ENCODE peak calls at places on chromosomes 7 and 10, in five cellular contexts. M is GM23338, C is GM23248, L is PC-3, J is hepatocyte. O is an unnamed sample.

GRCh38 chr7:192035-192649 is at the start of gene FAM20C:
- DNase-seq in M (peak), C (peak), L (peak), J (peak), O (no peak)

GRCh38 chr10:33152146-33152545 is 182.3 kb downstream of the NRP1 start:
- DNase-seq in M (no peak), C (no peak), L (no peak), J (no peak), O (no peak)

GRCh38 chr7:24963218-24963617 is 16.8 kb downstream of the OSBPL3 start:
- DNase-seq in M (no peak), C (peak), L (no peak), J (no peak), O (peak)

GRCh38 chr10:43444897-43445466 is 8.1 kb downstream of the ZNF487 start:
- DNase-seq in M (no peak), C (no peak), L (no peak), J (no peak), O (no peak)

GRCh38 chr10:127254276-127254675 is 57.9 kb upstream of the INSYN2A start:
- DNase-seq in M (no peak), C (no peak), L (no peak), J (no peak), O (no peak)

GRCh38 chr7:37899712-37900247 is 16.8 kb downstream of the SFRP4 start:
- DNase-seq in M (no peak), C (no peak), L (peak), J (no peak), O (no peak)

GRCh38 chr10:122421747-122422146 is 32.7 kb upstream of the ARMS2 start:
- DNase-seq in M (no peak), C (peak), L (no peak), J (no peak), O (no peak)

GRCh38 chr10:54799491-54799890 is 1.5 kb downstream of the PCDH15 start:
- DNase-seq in M (no peak), C (no peak), L (no peak), J (no peak), O (no peak)

GRCh38 chr7:64599341-64599740 is 36.5 kb upstream of the ZNF680 start:
- DNase-seq in M (no peak), C (no peak), L (no peak), J (no peak), O (no peak)

GRCh38 chr7:8785081-8785480 is 351.7 kb downstream of the NXPH1 start:
- DNase-seq in M (no peak), C (no peak), L (no peak), J (no peak), O (no peak)

GRCh38 chr7:90262438-90262837 is 17.5 kb downstream of the CFAP69 start:
- DNase-seq in M (peak), C (peak), L (peak), J (peak), O (peak)

GRCh38 chr10:31679931-31680330 is 248.7 kb downstream of the ARHGAP12 start:
- DNase-seq in M (no peak), C (peak), L (no peak), J (no peak), O (no peak)

GRCh38 chr7:100176096-100176835 is 915 bp downstream of the GPC2 start:
- DNase-seq in M (no peak), C (no peak), L (no peak), J (no peak), O (no peak)
- H3K4me3 ChIP-seq in M (peak), C (peak), L (peak), J (peak), O (peak)

GRCh38 chr10:26528715-26529393 is 90.7 kb downstream of the APBB1IP start:
- DNase-seq in M (no peak), C (no peak), L (no peak), J (no peak), O (no peak)
- TF ChIP-seq EZH2phosphoT487 in M (no peak), C (no peak), L (no peak), J (no peak), O (no peak)

GRCh38 chr10:21500578-21500910 is 24.9 kb downstream of the SKIDA1 start:
- DNase-seq in M (peak), C (no peak), L (no peak), J (no peak), O (no peak)

GRCh38 chr10:21501109-21501508 is 24.4 kb downstream of the SKIDA1 start:
- DNase-seq in M (no peak), C (no peak), L (no peak), J (no peak), O (no peak)

GRCh38 chr10:21499580-21499909 is 25.9 kb downstream of the SKIDA1 start:
- DNase-seq in M (peak), C (no peak), L (no peak), J (no peak), O (no peak)

GRCh38 chr10:21498977-21499376 is 26.5 kb downstream of the SKIDA1 start:
- DNase-seq in M (peak), C (no peak), L (no peak), J (no peak), O (no peak)

DNA sequence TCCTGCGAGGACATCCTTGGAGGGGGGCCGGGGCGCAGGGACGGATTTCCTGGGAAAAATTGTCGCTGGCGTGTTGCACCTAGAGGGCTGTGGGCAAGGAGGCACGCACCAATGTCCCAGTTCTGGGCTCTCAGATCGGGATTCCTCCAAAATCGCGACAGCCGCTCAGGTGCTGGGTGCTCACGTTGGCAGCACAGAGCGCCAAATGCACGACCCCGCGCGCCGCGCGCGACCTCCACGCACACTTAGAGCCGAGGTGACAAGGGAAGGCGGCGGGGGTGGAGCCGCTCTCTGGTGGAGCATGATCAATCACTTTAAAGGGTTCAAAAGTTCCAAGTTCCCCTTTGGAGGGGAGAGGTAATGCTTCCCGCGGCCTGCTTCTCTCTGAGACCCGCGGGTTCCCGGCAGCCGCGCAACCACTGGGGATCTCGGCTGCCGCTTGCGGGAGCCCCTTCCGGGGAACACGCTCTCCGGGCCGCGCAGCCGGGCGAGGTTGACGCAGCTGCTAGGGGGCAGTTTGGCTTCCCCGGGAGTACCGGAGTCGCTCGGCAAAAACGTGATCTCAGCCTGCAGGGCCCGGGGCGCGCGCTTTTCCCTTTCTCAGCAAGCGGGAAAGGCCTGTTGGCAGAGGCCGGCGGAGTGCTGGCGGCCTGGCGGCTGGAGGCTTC is 25.4 kb downstream of the SKIDA1 start:
- DNase-seq in M (no peak), C (no peak), L (no peak), J (peak), O (no peak)
- H2AFZ ChIP-seq in M (peak), C (no peak), L (no peak), J (peak), O (no peak)

GRCh38 chr10:80204193-80204714 is 1.1 kb downstream of the ANXA11 start:
- DNase-seq in M (peak), C (peak), L (peak), J (peak), O (peak)

GRCh38 chr10:80203835-80204148 is 1.5 kb downstream of the ANXA11 start:
- DNase-seq in M (no peak), C (no peak), L (no peak), J (no peak), O (no peak)

GRCh38 chr10:80201592-80202256 is 3.6 kb downstream of the ANXA11 start:
- DNase-seq in M (no peak), C (no peak), L (no peak), J (no peak), O (no peak)

GRCh38 chr10:80204801-80205477 is 398 bp downstream of the ANXA11 start:
- DNase-seq in M (peak), C (peak), L (peak), J (peak), O (peak)

DNA sequence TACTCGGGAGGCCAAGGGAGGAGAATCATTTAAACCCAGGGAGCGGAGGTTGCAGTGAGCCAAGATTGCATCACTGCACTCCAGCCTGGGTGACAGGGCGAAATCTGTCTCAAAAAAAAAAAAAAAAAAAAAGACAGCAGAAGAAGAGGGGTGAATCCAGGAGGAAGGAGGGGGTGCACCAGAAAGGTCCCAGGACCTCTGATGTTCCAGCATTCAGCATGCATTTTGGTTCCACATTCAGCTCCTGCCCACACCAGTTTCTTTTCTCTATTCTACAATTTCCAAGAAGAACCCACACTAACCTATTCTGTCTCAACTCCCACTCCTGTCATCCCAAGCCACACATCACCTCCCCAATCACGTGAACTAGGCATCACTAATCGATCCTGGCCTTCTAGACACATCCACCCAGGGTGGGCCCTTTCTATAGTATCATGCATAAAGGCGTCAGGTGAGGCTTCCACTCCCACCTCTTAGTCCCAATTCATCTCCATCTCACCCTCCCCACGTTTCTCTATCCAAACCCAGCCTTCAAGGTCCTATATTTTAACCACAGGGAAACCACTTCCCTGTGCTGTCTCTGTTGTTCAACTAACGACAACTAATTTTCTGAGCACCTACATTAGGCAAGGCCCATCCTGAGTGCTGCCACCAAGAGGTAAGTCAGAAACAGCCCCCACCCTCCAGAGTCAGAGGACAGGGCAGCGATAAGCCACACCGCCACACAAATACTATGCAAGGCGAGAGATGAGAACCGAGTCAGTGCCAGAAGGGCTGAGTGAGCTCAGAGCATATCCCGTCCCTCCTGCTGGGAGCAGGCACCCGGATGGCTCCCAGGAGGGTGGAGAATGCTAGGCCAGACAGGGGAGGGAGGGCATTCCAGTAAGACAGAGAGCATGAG is 2.2 kb downstream of the ANXA11 start:
- DNase-seq in M (peak), C (peak), L (peak), J (peak), O (peak)
- H3K4me3 ChIP-seq in M (peak), C (peak), L (peak), J (peak), O (peak)

DNA sequence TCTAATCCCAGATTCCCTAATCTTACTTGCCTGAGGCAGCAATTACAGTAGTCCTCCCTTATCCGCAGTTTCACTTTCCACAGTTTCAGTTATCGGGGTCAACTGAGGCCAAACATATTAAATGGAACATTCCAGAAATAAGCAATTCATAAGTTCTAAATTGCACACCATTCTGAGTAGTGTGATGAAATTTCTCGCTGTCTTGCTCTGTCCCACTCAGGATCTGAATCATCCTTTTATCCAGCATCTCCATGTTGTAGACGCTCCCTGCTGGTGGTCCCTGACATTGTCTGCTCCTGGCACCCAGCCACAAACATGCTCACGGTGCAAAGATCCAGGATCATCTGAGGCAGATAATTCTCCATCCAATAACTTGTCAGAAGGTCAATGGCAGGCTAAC is 128.7 kb upstream of the CXCL12 start:
- DNase-seq in M (no peak), C (peak), L (no peak), J (no peak), O (no peak)
- TF ChIP-seq EZH2phosphoT487 in M (no peak), C (no peak), L (no peak), J (no peak), O (no peak)

DNA sequence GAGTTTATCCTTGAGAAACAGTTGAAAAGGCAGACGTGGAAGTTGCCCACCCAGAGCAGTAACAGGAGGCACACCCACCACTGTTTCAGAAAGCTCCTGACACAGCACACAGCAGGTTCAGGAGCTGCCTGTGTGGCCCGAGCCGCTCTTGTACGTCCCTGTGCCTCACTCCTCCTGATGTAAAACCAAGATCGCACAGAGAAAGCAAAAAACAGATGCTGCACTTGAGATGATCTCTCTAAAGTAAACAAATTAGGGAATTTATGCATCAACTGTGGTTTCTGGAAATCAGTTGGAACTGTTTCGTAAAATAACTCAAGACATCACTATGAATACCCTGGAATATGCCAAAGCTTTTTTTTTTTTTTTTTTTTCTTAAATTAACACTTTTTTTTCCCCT is 620.8 kb downstream of the PARD3 start:
- DNase-seq in M (no peak), C (peak), L (no peak), J (peak), O (no peak)
- H2AFZ ChIP-seq in M (no peak), C (no peak), L (no peak), J (no peak), O (no peak)

DNA sequence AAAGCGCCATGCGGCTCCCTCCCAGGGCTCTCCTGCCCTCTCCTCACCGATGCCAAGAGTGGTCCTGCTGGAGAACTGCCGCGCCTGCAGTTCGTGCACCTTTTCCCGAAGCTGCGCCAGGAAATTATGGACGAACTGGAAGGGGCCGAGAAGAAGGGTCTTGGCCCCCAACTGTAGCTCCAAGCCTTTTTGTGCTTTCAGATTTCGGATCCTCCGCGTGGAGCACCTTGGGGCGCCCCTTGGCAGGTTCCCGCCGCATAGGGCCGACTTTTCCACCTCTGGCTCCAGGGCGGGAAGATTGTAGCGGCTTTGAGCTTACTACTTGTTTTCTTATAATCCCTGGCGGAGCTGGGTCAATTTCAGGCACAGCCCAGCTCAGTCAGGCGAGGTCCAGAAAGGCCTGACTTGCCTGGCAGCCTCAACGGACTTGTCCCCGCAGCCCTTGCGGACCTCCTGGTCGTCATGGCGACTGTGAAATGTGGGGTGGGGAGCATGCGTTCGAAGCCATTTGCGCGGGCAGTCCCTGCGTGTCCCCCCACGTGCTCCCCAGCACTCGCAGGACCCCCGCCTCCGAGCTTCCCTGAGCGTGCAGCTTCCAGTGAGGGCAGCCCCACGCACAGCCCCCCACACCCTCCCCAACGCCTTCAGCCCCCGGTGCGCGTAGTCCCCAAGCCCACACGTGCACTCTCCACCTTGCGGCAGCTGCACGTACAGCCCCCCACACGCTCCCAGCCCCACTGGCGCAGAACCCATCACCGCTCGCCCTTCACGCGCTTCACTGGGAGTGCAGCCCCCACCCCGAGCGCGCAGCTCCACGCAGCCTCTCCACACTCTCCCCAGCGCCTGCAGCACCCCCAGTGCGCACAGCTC is 129.9 kb downstream of the KBTBD2 start:
- DNase-seq in M (peak), C (peak), L (no peak), J (no peak), O (no peak)
- H3K4me3 ChIP-seq in M (peak), C (peak), L (no peak), J (no peak), O (no peak)

GRCh38 chr10:78756604-78757442 is 311.9 kb upstream of the ZMIZ1 start:
- DNase-seq in M (no peak), C (peak), L (peak), J (peak), O (no peak)
- TF ChIP-seq EZH2phosphoT487 in M (no peak), C (no peak), L (no peak), J (no peak), O (no peak)